ENCODE peak calls at places on chromosomes 2 and 18, in six cellular contexts. One of them, this sample, is unnamed.

GRCh38 chr2:6896930-6897759 is 19.6 kb downstream of the RSAD2 start:
- DNase-seq in adrenal gland: no peak
- DNase-seq in prostate gland: no peak
- DNase-seq in pancreas: no peak
- DNase-seq in PC-3: peak
- DNase-seq in neural progenitor cell: no peak
- DNase-seq in this sample: no peak

GRCh38 chr2:38601463-38602135 is 1.1 kb downstream of the HNRNPLL start:
- DNase-seq in PC-3: peak
- DNase-seq in prostate gland: no peak
- DNase-seq in pancreas: no peak
- DNase-seq in neural progenitor cell: peak
- DNase-seq in adrenal gland: no peak
- DNase-seq in this sample: no peak

GRCh38 chr2:241545113-241545512 is 13.4 kb upstream of the BOK start:
- DNase-seq in prostate gland: no peak
- DNase-seq in neural progenitor cell: no peak
- DNase-seq in PC-3: no peak
- DNase-seq in adrenal gland: no peak
- DNase-seq in pancreas: no peak
- DNase-seq in this sample: no peak

GRCh38 chr2:218259099-218259921 is 1.5 kb upstream of the GPBAR1 start:
- DNase-seq in neural progenitor cell: no peak
- DNase-seq in pancreas: no peak
- DNase-seq in PC-3: no peak
- DNase-seq in prostate gland: no peak
- DNase-seq in adrenal gland: no peak
- DNase-seq in this sample: peak

GRCh38 chr2:105517814-105518705 is 119.2 kb upstream of the FHL2 start:
- DNase-seq in PC-3: no peak
- DNase-seq in neural progenitor cell: no peak
- DNase-seq in prostate gland: no peak
- DNase-seq in pancreas: peak
- DNase-seq in adrenal gland: peak
- DNase-seq in this sample: peak

GRCh38 chr18:21262244-21262643 is 20.2 kb downstream of the GREB1L start:
- DNase-seq in adrenal gland: no peak
- DNase-seq in pancreas: no peak
- DNase-seq in prostate gland: no peak
- DNase-seq in neural progenitor cell: no peak
- DNase-seq in PC-3: no peak
- DNase-seq in this sample: no peak

GRCh38 chr2:42100696-42101585 is 53.1 kb downstream of the PKDCC start:
- DNase-seq in neural progenitor cell: peak
- DNase-seq in pancreas: peak
- DNase-seq in PC-3: peak
- DNase-seq in prostate gland: no peak
- DNase-seq in adrenal gland: peak
- DNase-seq in this sample: peak

GRCh38 chr18:74896390-74896991 is 298.8 kb downstream of the ZNF407 start:
- DNase-seq in prostate gland: peak
- DNase-seq in pancreas: peak
- DNase-seq in PC-3: peak
- DNase-seq in adrenal gland: peak
- DNase-seq in neural progenitor cell: peak
- DNase-seq in this sample: no peak

GRCh38 chr2:129744649-129745048 is 234.8 kb upstream of the RAB6C start:
- DNase-seq in pancreas: peak
- DNase-seq in PC-3: no peak
- DNase-seq in prostate gland: no peak
- DNase-seq in neural progenitor cell: peak
- DNase-seq in adrenal gland: no peak
- DNase-seq in this sample: peak

GRCh38 chr2:168641636-168642035 is 160.8 kb upstream of the NOSTRIN start:
- DNase-seq in adrenal gland: no peak
- DNase-seq in prostate gland: no peak
- DNase-seq in pancreas: no peak
- DNase-seq in neural progenitor cell: no peak
- DNase-seq in PC-3: no peak
- DNase-seq in this sample: no peak

GRCh38 chr2:47307066-47307465 is 95.9 kb upstream of the MSH2 start:
- DNase-seq in prostate gland: no peak
- DNase-seq in neural progenitor cell: no peak
- DNase-seq in pancreas: no peak
- DNase-seq in adrenal gland: no peak
- DNase-seq in PC-3: no peak
- DNase-seq in this sample: no peak

DNA sequence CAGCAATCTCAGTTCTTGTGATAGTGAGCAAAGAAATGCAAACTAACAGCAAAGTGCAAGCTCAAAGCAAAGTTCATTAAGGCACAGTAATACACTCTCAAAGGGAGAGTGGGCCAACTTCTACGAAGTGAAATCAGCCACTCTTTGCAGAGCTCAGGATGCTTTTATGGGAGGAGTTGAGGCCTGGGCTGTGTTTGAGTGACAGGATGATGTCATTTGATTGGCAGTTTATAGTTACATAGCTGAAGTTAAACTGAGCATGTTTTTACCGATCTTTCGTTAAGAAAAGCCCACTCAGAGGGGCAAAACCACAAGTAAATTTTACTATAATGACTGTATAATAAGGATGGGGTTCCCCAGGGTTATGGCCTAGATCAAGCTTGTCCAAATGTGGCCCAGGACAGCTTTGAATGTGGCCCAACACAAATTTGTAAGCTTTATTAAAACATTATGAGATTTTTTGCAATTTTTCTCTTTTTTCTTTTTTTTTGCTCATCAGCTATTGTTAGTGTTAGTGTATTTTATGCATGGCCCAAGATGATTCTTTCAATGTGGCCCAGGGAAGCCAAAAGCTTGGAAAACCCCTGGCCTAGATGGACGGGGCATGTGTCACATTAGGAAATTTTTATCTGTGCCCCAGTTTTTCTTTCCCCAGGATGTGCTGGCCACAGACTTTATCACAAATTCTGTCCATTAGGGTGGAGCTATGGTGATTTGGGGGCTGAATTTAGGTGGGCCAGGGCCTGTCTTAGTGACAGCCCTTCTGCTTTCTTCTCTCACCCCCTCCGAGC is 8.3 kb upstream of the DNAH7 start:
- DNase-seq in prostate gland: no peak
- DNase-seq in pancreas: no peak
- DNase-seq in neural progenitor cell: no peak
- DNase-seq in PC-3: no peak
- DNase-seq in adrenal gland: no peak
- DNase-seq in this sample: no peak
- H3K27ac ChIP-seq in prostate gland: no peak
- H3K27ac ChIP-seq in pancreas: no peak
- H3K27ac ChIP-seq in neural progenitor cell: no peak
- H3K27ac ChIP-seq in PC-3: no peak
- H3K27ac ChIP-seq in adrenal gland: no peak
- H3K27ac ChIP-seq in this sample: no peak

GRCh38 chr2:119393971-119394748 is 27.4 kb downstream of the DBI start:
- DNase-seq in adrenal gland: no peak
- DNase-seq in PC-3: no peak
- DNase-seq in pancreas: no peak
- DNase-seq in neural progenitor cell: no peak
- DNase-seq in prostate gland: no peak
- DNase-seq in this sample: no peak
- H3K27ac ChIP-seq in adrenal gland: no peak
- H3K27ac ChIP-seq in PC-3: no peak
- H3K27ac ChIP-seq in pancreas: no peak
- H3K27ac ChIP-seq in neural progenitor cell: no peak
- H3K27ac ChIP-seq in prostate gland: no peak
- H3K27ac ChIP-seq in this sample: no peak

GRCh38 chr18:8685141-8685913 is 20.0 kb upstream of the MTCL1 start:
- DNase-seq in prostate gland: peak
- DNase-seq in adrenal gland: no peak
- DNase-seq in PC-3: peak
- DNase-seq in pancreas: no peak
- DNase-seq in neural progenitor cell: peak
- DNase-seq in this sample: no peak

GRCh38 chr18:8686556-8686955 is 18.8 kb upstream of the MTCL1 start:
- DNase-seq in adrenal gland: no peak
- DNase-seq in prostate gland: no peak
- DNase-seq in PC-3: no peak
- DNase-seq in pancreas: no peak
- DNase-seq in neural progenitor cell: no peak
- DNase-seq in this sample: no peak

GRCh38 chr18:8688428-8688827 is 16.9 kb upstream of the MTCL1 start:
- DNase-seq in pancreas: no peak
- DNase-seq in neural progenitor cell: no peak
- DNase-seq in PC-3: no peak
- DNase-seq in adrenal gland: no peak
- DNase-seq in prostate gland: no peak
- DNase-seq in this sample: no peak

GRCh38 chr18:8684577-8684976 is 20.8 kb upstream of the MTCL1 start:
- DNase-seq in adrenal gland: no peak
- DNase-seq in neural progenitor cell: no peak
- DNase-seq in pancreas: no peak
- DNase-seq in PC-3: no peak
- DNase-seq in prostate gland: no peak
- DNase-seq in this sample: no peak

DNA sequence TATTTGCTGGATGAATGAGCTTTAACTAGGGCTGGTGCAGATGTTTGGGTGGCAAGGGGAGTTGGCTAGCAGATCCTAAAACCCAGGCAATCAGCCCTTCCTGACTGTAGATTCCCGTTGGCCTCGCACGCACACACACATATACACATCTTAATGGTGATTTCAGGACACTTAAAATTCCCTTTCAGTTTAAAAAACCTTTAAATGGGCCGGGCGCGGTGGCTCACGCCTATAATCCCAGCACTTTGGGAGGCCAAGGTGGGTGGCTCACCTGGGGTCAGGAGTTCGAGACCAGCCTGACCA is 19.5 kb upstream of the MTCL1 start:
- DNase-seq in neural progenitor cell: no peak
- DNase-seq in adrenal gland: no peak
- DNase-seq in PC-3: no peak
- DNase-seq in prostate gland: no peak
- DNase-seq in pancreas: no peak
- DNase-seq in this sample: no peak
- H3K27ac ChIP-seq in neural progenitor cell: no peak
- H3K27ac ChIP-seq in adrenal gland: no peak
- H3K27ac ChIP-seq in PC-3: no peak
- H3K27ac ChIP-seq in prostate gland: peak
- H3K27ac ChIP-seq in pancreas: no peak
- H3K27ac ChIP-seq in this sample: no peak

GRCh38 chr2:84846041-84846663 is 34.7 kb downstream of the TRABD2A start:
- DNase-seq in pancreas: no peak
- DNase-seq in neural progenitor cell: no peak
- DNase-seq in adrenal gland: no peak
- DNase-seq in prostate gland: no peak
- DNase-seq in PC-3: no peak
- DNase-seq in this sample: no peak
- H3K27ac ChIP-seq in pancreas: no peak
- H3K27ac ChIP-seq in neural progenitor cell: no peak
- H3K27ac ChIP-seq in adrenal gland: peak
- H3K27ac ChIP-seq in prostate gland: no peak
- H3K27ac ChIP-seq in PC-3: no peak
- H3K27ac ChIP-seq in this sample: no peak

GRCh38 chr2:30865892-30866681 is 58.8 kb upstream of the CAPN13 start:
- DNase-seq in neural progenitor cell: no peak
- DNase-seq in pancreas: no peak
- DNase-seq in adrenal gland: no peak
- DNase-seq in PC-3: no peak
- DNase-seq in prostate gland: no peak
- DNase-seq in this sample: no peak
- H3K27ac ChIP-seq in neural progenitor cell: no peak
- H3K27ac ChIP-seq in pancreas: no peak
- H3K27ac ChIP-seq in adrenal gland: no peak
- H3K27ac ChIP-seq in PC-3: no peak
- H3K27ac ChIP-seq in prostate gland: no peak
- H3K27ac ChIP-seq in this sample: no peak

GRCh38 chr18:44758821-44759624 is 78.3 kb downstream of the SETBP1 start:
- DNase-seq in pancreas: no peak
- DNase-seq in prostate gland: no peak
- DNase-seq in adrenal gland: no peak
- DNase-seq in neural progenitor cell: no peak
- DNase-seq in PC-3: no peak
- DNase-seq in this sample: no peak
- H3K27ac ChIP-seq in pancreas: no peak
- H3K27ac ChIP-seq in prostate gland: no peak
- H3K27ac ChIP-seq in adrenal gland: no peak
- H3K27ac ChIP-seq in neural progenitor cell: no peak
- H3K27ac ChIP-seq in PC-3: no peak
- H3K27ac ChIP-seq in this sample: no peak

DNA sequence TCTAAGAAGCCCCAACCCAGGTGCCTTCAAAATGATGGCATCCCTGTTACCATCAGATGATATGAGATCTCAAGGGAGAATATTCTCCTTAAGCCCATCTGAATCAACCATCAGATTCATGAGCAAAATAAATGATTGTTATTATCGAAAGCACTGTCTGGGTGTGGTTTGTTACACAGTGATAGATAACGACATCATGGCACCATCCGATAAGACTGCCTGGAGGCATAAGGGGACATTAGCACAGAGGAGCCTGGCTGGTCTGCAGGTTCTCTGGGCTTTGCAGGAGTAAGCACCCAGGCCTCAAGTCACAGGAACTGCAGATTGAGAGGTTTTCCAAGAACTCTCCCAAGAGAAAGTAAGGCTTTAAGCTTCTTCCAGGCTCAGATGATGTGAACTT is 15.6 kb downstream of the BMP10 start:
- DNase-seq in PC-3: no peak
- DNase-seq in adrenal gland: no peak
- DNase-seq in neural progenitor cell: no peak
- DNase-seq in pancreas: no peak
- DNase-seq in prostate gland: no peak
- DNase-seq in this sample: no peak
- H3K27ac ChIP-seq in PC-3: no peak
- H3K27ac ChIP-seq in adrenal gland: no peak
- H3K27ac ChIP-seq in neural progenitor cell: no peak
- H3K27ac ChIP-seq in pancreas: no peak
- H3K27ac ChIP-seq in prostate gland: no peak
- H3K27ac ChIP-seq in this sample: no peak

DNA sequence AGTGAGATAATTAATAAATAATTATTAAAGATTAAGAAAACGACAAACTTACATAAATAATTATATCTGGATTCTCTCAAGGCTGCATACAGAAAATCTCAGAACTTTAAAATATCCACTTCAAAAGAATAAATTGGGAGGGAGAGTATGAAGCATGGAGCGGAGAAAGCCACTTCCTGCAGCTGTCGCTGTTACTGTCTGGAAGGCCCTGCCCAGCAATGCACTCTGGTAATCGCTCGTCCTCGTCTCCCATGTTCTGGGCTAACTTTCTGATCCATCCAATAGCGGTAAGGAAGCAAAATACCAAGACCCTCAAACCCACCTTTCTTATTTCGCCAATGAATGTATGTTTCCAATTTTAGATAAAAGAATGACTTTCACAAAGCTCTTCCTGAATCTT is 26.7 kb downstream of the CYRIA start:
- DNase-seq in adrenal gland: no peak
- DNase-seq in pancreas: no peak
- DNase-seq in PC-3: no peak
- DNase-seq in neural progenitor cell: no peak
- DNase-seq in prostate gland: no peak
- DNase-seq in this sample: no peak
- H3K27ac ChIP-seq in adrenal gland: no peak
- H3K27ac ChIP-seq in pancreas: no peak
- H3K27ac ChIP-seq in PC-3: no peak
- H3K27ac ChIP-seq in neural progenitor cell: no peak
- H3K27ac ChIP-seq in prostate gland: no peak
- H3K27ac ChIP-seq in this sample: peak

This sample was measured in left ventricle myocardium inferior.